ENCODE peak calls at places on chromosomes 1 and 21, in seven cellular contexts. G is mucosa of descending colon, H is left ventricle myocardium inferior, Z is cardiac muscle cell, X is BE2C, S is GM12878, T is cardiac fibroblast. O is an unnamed sample.

GRCh38 chr1:202216691-202217090 is 23.1 kb downstream of the LGR6 start:
- DNase-seq in Z (no peak), T (no peak), G (no peak), X (no peak), H (no peak), S (no peak), O (no peak)

GRCh38 chr1:92544756-92545165 is 58.0 kb upstream of the GFI1 start:
- DNase-seq in X (no peak), G (no peak), H (no peak), Z (no peak), T (no peak), S (no peak), O (no peak)

GRCh38 chr1:174964261-174964984 is 35.3 kb upstream of the CACYBP start:
- DNase-seq in X (no peak), H (no peak), Z (peak; percentile 62), T (peak; percentile 50), S (no peak), G (no peak), O (no peak)

GRCh38 chr1:12359734-12360133 is 129.9 kb downstream of the VPS13D start:
- DNase-seq in H (no peak), G (no peak), T (peak; percentile 19), X (no peak), Z (peak; percentile 40), S (no peak), O (no peak)

GRCh38 chr1:44641126-44642102 is 32.9 kb downstream of the TMEM53 start:
- DNase-seq in X (no peak), S (no peak), T (no peak), G (no peak), H (no peak), Z (no peak), O (no peak)

GRCh38 chr1:94560333-94560732 is 18.8 kb upstream of the F3 start:
- DNase-seq in T (no peak), G (no peak), X (no peak), H (no peak), Z (no peak), S (no peak), O (no peak)

GRCh38 chr1:179953974-179954493 is 576 bp upstream of the CEP350 start:
- DNase-seq in X (peak; percentile 23), Z (peak; percentile 72), T (no peak), H (no peak), S (no peak), G (no peak), O (no peak)

GRCh38 chr1:20233866-20234265 is 47.5 kb upstream of the PLA2G2C start:
- DNase-seq in X (peak; percentile 52), S (no peak), H (no peak), G (no peak), Z (no peak), T (no peak), O (no peak)

GRCh38 chr1:215669806-215670485 is 102.8 kb downstream of the KCTD3 start:
- DNase-seq in X (no peak), Z (no peak), G (no peak), H (no peak), S (no peak), T (peak; percentile 12), O (no peak)

GRCh38 chr1:236618507-236618906 is 14.2 kb upstream of the HEATR1 start:
- DNase-seq in T (no peak), Z (no peak), S (no peak), G (no peak), H (no peak), X (no peak), O (no peak)

GRCh38 chr1:62424412-62424811 is 12.4 kb upstream of the USP1 start:
- DNase-seq in S (no peak), H (no peak), G (no peak), X (no peak), Z (no peak), T (no peak), O (no peak)

GRCh38 chr1:52727956-52728656 is 1.9 kb downstream of the ZYG11B start:
- DNase-seq in S (no peak), X (no peak), G (no peak), Z (no peak), H (no peak), T (no peak), O (no peak)

GRCh38 chr1:235919797-235920475 is 53.2 kb upstream of the LYST start:
- DNase-seq in Z (peak; percentile 62), H (no peak), S (no peak), X (peak; percentile 55), G (no peak), T (peak; percentile 68), O (peak; percentile 65)

GRCh38 chr1:181104790-181105133 is 16.3 kb downstream of the IER5 start:
- DNase-seq in T (no peak), Z (no peak), G (no peak), S (no peak), H (no peak), X (no peak), O (no peak)

GRCh38 chr1:226210571-226211176 is 12.8 kb upstream of the MIXL1 start:
- DNase-seq in Z (no peak), G (no peak), T (no peak), X (no peak), H (no peak), S (no peak), O (no peak)

GRCh38 chr1:108947871-108948525 is 15.3 kb downstream of the CLCC1 start:
- DNase-seq in X (no peak), T (peak; percentile 25), Z (peak; percentile 12), G (no peak), H (no peak), S (no peak), O (no peak)

GRCh38 chr1:113811353-113811887 is 856 bp downstream of the RSBN1 start:
- DNase-seq in X (peak; percentile 47), T (peak; percentile 20), Z (peak; percentile 30), S (no peak), G (no peak), H (no peak), O (no peak)

GRCh38 chr1:203286161-203286984 is 18.9 kb upstream of the BTG2 start:
- DNase-seq in S (no peak), G (no peak), Z (no peak), T (peak; percentile 39), H (no peak), X (no peak), O (no peak)
- TF ChIP-seq CTCF in S (no peak), G (no peak), Z (peak; percentile 8), T (no peak), H (peak; percentile 39), X (peak; percentile 8), O (no peak)

GRCh38 chr1:95948023-95948422 is 714.0 kb downstream of the RWDD3 start:
- DNase-seq in H (no peak), Z (no peak), G (no peak), T (no peak), X (no peak), S (no peak), O (no peak)
- H3K4me3 ChIP-seq in H (no peak overlapping the region), Z (no peak overlapping the region), G (no peak overlapping the region), T (no peak overlapping the region), X (no peak overlapping the region), S (no peak overlapping the region), O (no peak overlapping the region)

GRCh38 chr1:240073097-240073496 is 18.6 kb upstream of the FMN2 start:
- DNase-seq in G (no peak), S (no peak), X (no peak), Z (no peak), H (no peak), T (no peak), O (no peak)
- TF ChIP-seq CTCF in G (no peak), S (no peak), X (no peak), Z (no peak), H (no peak), T (no peak), O (no peak)

GRCh38 chr21:17798796-17799195 is 20.4 kb downstream of the C21orf91 start:
- DNase-seq in Z (no peak), S (no peak), H (no peak), G (no peak), T (no peak), X (no peak), O (no peak)

GRCh38 chr21:17802568-17802967 is 16.6 kb downstream of the C21orf91 start:
- DNase-seq in X (no peak), G (no peak), Z (peak; percentile 22), S (no peak), H (no peak), T (peak; percentile 16), O (no peak)

GRCh38 chr21:17797967-17798366 is 21.2 kb downstream of the C21orf91 start:
- DNase-seq in S (no peak), X (no peak), H (no peak), T (no peak), G (no peak), Z (no peak), O (no peak)

GRCh38 chr21:17796503-17796902 is 22.7 kb downstream of the C21orf91 start:
- DNase-seq in H (no peak), X (no peak), S (no peak), T (no peak), Z (no peak), G (no peak), O (no peak)

DNA sequence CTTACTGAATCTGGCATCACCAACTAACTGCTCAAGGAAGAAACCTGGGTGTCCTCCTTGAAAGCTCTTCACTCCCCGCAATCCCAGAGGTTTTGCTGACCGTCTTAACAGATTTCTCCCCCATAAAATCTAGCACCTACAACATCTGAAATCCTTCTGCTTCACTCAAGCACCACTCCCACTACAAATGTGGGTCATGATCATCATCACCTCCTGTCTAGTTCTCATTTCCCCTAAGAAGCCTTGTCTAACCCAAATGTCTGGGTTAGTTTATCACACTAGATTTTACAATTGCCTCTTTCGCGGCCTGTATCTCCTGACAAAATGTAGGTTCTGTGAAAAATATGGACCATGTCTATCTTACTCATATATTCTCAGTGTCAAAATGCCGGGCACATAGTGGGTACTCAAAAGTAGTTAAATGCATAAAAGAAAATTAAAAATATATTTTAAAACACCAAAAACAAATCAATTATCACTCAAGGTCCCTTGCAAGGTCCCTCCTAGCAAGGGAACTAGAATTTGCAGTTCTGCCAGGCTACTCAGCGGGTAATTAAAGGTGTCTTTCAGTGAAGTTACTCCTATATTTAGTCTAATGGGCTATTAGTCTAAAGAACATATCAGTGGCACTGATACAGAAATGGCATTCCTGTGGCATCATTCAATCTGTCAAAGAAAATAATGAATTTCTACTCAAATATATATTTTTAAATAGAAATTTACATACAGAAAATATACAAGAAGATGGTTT is 19.6 kb downstream of the C21orf91 start:
- DNase-seq in S (no peak), G (no peak), Z (no peak), T (no peak), H (no peak), X (no peak), O (no peak)
- H3K4me3 ChIP-seq in S (no peak overlapping the region), G (no peak overlapping the region), Z (no peak overlapping the region), T (no peak overlapping the region), H (no peak overlapping the region), X (no peak overlapping the region), O (no peak overlapping the region)

O was measured in astrocyte of the cerebellum.